ENCODE peak calls at places on chromosome 18, in five cellular contexts. B is endothelial cell, Z is colonic mucosa, N is prostate gland, D is IMR-90. W is an unnamed sample.

GRCh38 chr18:6851480-6851879 is 122.0 kb downstream of the ARHGAP28 start:
- DNase-seq in B (no peak), Z (no peak), N (no peak), D (no peak), W (no peak)

GRCh38 chr18:55735969-55736368 is 148.0 kb upstream of the TCF4 start:
- DNase-seq in B (no peak), Z (no peak), N (no peak), D (no peak), W (no peak)

GRCh38 chr18:46856975-46857374 is 60.3 kb downstream of the PIAS2 start:
- DNase-seq in B (no peak), Z (no peak), N (no peak), D (no peak), W (no peak)

GRCh38 chr18:45521151-45521550 is 94.1 kb upstream of the SLC14A2 start:
- DNase-seq in B (no peak), Z (no peak), N (no peak), D (peak), W (no peak)

GRCh38 chr18:74820160-74820780 is 222.6 kb downstream of the ZNF407 start:
- DNase-seq in B (no peak), Z (no peak), N (no peak), D (no peak), W (no peak)

GRCh38 chr18:12027046-12027445 is 45.7 kb downstream of the IMPA2 start:
- DNase-seq in B (no peak), Z (no peak), N (peak), D (no peak), W (no peak)

GRCh38 chr18:35010983-35011382 is 30.2 kb upstream of the MAPRE2 start:
- DNase-seq in B (no peak), Z (no peak), N (no peak), D (peak), W (no peak)

GRCh38 chr18:6885992-6886823 is 156.7 kb downstream of the ARHGAP28 start:
- DNase-seq in B (peak), Z (peak), N (peak), D (peak), W (peak)

GRCh38 chr18:75482880-75483279 is 55.4 kb upstream of the SMIM21 start:
- DNase-seq in B (no peak), Z (no peak), N (no peak), D (peak), W (no peak)

GRCh38 chr18:32366586-32367538 is 103.8 kb downstream of the GAREM1 start:
- DNase-seq in B (no peak), Z (no peak), N (no peak), D (no peak), W (peak)

DNA sequence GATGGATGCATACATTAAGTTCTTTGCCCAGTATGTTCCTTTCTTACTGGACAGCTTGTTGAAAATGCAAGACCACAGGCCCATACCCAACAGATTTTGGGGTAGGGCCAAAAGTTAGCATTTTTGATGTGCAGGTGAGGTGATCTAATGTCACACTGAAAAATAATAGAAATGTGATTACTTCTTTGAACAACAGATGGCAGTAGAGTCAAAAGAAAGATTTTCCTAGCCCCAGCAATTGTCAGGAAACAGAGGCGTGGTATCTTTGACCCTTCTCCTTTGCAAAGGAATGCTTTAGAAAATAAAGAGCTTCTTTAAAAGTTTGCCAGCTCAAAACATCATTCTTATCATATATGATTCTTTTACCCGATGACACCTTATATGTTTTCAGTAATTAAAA is 343.6 kb upstream of the SYT4 start:
- DNase-seq in B (no peak), Z (no peak), N (no peak), D (peak), W (peak)
- TF ChIP-seq CTCF in B (peak), Z (peak), N (no peak), D (peak), W (peak)

DNA sequence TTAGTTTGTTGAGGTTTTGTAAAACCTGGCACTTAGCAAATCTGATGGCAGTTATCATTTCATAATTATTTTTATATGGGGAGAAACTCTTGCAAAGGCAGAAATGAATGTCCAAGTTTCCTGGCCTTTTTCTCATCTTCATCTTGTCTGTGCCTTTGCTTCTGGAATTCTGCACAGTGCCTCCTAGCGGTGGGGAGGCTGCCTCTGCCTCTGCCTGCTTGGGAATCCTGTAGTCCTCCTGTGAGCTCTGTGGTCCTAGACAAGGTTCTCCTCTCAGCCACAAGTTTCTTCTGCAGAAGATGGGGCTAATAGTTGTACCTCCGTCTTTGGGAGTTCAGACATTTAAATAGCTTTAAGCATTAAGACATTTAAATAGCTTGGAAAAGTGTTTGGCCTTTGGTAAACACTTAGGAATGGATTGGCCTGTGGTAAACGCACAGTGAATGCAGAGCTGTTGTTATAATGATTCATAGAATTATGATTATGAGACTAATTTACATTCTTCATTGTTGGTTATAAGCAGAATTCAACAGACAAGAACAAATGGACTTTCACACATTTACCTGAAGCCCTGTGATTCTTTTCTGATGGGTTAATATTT is 101.2 kb downstream of the ZNF236 start:
- DNase-seq in B (peak), Z (no peak), N (no peak), D (peak), W (peak)
- TF ChIP-seq CTCF in B (peak), Z (peak), N (no peak), D (peak), W (peak)

DNA sequence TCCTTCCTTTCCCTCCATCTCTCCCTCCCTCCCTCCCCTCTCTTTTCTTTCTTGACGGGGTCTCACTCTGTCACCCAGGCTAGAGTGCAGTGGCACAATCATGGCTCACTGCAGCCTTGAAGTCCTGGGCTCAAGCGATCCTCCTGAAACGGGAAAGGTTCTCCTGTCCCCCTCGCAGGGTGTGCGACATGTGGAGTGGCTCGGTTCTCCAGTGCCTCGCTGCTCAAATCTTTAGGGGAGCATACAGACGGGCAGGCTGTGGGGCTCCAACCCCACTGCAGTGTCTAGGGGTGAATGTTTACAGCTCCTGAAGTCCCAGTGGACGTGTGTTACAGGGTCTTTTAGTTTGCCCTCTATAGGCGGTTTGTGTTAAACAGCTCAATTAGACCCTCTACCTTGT is 74.0 kb downstream of the MEX3C start:
- DNase-seq in B (no peak), Z (no peak), N (no peak), D (no peak), W (no peak)
- TF ChIP-seq CTCF in B (no peak), Z (no peak), N (no peak), D (no peak), W (no peak)

GRCh38 chr18:2293109-2293839 is 278.0 kb downstream of the METTL4 start:
- DNase-seq in B (no peak), Z (no peak), N (no peak), D (no peak), W (no peak)
- TF ChIP-seq CTCF in B (peak), Z (no peak), N (no peak), D (no peak), W (no peak)

GRCh38 chr18:24177499-24178133 is 38.8 kb downstream of the CABYR start:
- DNase-seq in B (no peak), Z (no peak), N (no peak), D (no peak), W (no peak)

GRCh38 chr18:24168496-24168895 is 29.6 kb downstream of the CABYR start:
- DNase-seq in B (no peak), Z (no peak), N (no peak), D (no peak), W (no peak)

GRCh38 chr18:24176727-24177416 is 38.0 kb downstream of the CABYR start:
- DNase-seq in B (peak), Z (peak), N (peak), D (peak), W (peak)

GRCh38 chr18:24170389-24170788 is 31.5 kb downstream of the CABYR start:
- DNase-seq in B (no peak), Z (no peak), N (no peak), D (no peak), W (no peak)

DNA sequence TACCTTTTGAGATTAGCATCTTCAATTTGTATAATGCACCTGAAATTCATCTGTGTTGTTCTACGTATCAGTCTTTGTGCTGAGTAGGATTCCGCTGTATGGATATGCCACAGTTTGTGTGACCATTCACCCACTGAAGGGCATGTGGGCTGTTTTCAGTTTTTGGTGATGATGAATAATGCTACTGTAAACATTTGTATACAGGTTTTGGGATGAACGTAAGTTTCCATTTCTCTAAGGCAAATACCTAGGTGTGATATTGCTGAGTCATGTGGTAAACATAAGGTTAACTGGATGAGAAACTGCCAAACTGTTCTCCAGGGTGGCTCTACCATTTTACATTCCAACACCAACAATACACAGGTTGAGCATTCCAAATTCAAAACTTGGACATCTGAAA is 35.1 kb downstream of the CABYR start:
- DNase-seq in B (no peak), Z (no peak), N (no peak), D (no peak), W (no peak)
- TF ChIP-seq CTCF in B (no peak), Z (no peak), N (no peak), D (no peak), W (no peak)

GRCh38 chr18:43682196-43682595 is 404.9 kb upstream of the SYT4 start:
- DNase-seq in B (no peak), Z (no peak), N (no peak), D (no peak), W (no peak)

GRCh38 chr18:43681661-43682060 is 404.4 kb upstream of the SYT4 start:
- DNase-seq in B (no peak), Z (no peak), N (no peak), D (no peak), W (no peak)

DNA sequence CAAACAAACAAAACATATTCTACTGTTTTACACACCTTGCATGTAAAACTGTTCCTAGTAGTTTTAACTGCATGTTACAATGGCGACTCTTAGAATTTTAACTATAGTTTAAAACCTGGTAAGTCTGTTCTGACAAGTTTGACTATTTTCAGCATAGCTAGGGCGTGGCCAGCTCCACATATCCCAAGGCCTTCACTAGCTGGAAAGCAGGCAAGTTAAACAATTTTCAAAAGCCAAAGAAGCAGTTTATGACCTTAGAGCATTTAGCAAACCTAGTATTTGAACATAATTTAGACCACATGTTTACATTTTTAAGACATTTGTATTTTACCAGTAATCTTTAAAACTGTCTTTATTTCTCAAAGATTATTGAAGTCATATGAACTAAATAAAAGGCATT is 402.8 kb upstream of the SYT4 start:
- DNase-seq in B (no peak), Z (no peak), N (no peak), D (no peak), W (no peak)
- TF ChIP-seq CTCF in B (no peak), Z (no peak), N (no peak), D (no peak), W (no peak)

GRCh38 chr18:48602759-48603390 is 64.0 kb downstream of the CTIF start:
- DNase-seq in B (no peak), Z (no peak), N (no peak), D (no peak), W (no peak)

GRCh38 chr18:48608581-48608980 is 69.8 kb downstream of the CTIF start:
- DNase-seq in B (no peak), Z (no peak), N (no peak), D (no peak), W (no peak)

GRCh38 chr18:48607049-48607984 is 68.5 kb downstream of the CTIF start:
- DNase-seq in B (no peak), Z (no peak), N (no peak), D (peak), W (no peak)

GRCh38 chr18:48609114-48609513 is 70.3 kb downstream of the CTIF start:
- DNase-seq in B (no peak), Z (no peak), N (no peak), D (no peak), W (no peak)

DNA sequence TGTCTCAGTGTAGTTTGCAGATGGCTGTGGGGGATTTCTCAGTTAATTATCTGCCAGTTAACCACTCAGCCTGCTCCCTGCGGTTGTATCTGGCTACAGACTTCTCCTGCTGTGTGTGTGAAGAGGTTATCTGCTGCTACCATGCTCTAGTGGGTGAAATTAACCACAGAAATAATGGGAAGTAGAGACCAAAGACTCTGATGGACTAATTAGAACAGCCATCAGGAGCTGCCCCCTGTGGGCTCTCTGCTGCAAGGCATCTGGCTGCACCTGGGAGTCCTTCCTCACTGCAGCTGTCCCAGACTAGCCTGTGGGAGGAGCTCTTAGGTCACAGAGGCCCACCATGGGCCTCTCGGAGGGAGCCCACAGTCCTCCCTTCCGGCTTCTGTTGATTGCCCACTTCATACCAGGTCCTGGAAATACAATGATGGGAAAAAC is 66.6 kb downstream of the CTIF start:
- DNase-seq in B (peak), Z (no peak), N (no peak), D (peak), W (peak)
- TF ChIP-seq CTCF in B (peak), Z (no peak), N (no peak), D (peak), W (no peak)

GRCh38 chr18:48409591-48410094 is 460 bp upstream of the ZBTB7C start:
- DNase-seq in B (peak), Z (peak), N (no peak), D (no peak), W (peak)
- TF ChIP-seq CTCF in B (no peak), Z (no peak), N (no peak), D (no peak), W (no peak)

GRCh38 chr18:76494181-76494540 is 881 bp downstream of the ZNF516 start:
- DNase-seq in B (peak), Z (peak), N (no peak), D (peak), W (no peak)

GRCh38 chr18:76494541-76495403 is at the start of gene ZNF516:
- DNase-seq in B (peak), Z (peak), N (no peak), D (peak), W (no peak)

GRCh38 chr18:76491801-76492668 is 3.0 kb downstream of the ZNF516 start:
- DNase-seq in B (peak), Z (peak), N (peak), D (peak), W (peak)

GRCh38 chr18:76492669-76493212 is 2.3 kb downstream of the ZNF516 start:
- DNase-seq in B (peak), Z (peak), N (peak), D (peak), W (peak)

DNA sequence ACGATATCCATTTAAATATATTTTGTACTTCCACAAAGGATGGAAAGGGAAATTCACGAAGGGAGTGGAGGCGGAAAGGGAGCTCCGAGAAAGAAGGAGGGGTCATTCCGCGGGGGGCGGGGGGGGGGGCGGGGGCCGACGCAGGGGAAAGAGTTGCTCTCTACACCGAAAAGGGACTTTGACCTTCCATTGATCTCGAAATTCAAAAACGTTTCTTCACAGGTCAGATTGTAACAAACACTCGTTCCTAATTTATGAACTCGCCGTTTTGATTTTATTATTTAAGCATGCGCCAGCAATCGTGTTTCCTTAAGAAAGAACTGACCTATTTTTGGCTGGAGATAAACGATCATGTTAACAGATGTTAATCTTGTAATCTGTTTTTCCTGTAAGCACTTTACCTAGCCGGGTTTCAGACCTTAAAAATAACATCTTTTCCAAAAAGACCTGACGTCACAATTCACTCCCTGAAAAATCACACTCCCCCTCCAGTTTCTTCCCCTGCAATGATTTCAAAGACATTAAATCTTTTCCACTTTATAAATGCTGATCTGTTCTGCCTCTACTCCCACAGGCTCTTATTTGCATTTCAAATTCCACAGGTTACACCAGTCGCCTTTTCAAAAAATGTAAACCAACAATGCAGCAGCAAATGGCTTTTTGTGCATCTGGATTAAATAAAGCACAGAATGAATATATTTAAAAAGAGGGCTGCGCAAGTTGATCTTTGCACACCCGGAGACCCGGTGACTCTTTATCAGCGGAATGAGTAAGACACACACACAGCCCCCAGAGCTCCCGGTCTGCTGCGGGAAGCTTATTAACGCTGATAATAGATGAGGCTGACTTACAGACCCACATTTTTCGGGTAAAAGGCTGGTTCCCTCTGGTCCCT is 1.6 kb downstream of the ZNF516 start:
- DNase-seq in B (peak), Z (peak), N (no peak), D (peak), W (no peak)
- TF ChIP-seq CTCF in B (no peak), Z (no peak), N (no peak), D (no peak), W (no peak)

DNA sequence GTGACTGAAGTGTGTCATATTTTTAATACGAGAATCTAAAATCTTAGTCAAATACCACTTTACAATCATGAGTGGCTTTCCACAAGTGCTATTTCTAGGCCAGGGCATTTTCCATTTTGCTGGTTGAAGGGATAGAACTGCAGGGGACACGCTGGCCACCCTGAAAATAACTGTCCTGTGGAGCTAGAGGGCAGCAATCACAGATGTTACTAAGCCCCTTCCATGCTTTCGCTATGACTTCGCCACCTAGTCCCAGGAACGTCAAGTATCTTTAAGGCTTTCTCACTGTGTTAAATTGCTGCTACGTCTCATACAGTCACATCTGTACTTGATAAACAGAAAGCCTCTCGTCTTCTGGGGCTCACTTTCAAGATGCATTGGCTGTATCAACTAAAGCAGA is 171.8 kb downstream of the CDH2 start:
- DNase-seq in B (no peak), Z (no peak), N (no peak), D (no peak), W (no peak)
- TF ChIP-seq CTCF in B (no peak), Z (no peak), N (no peak), D (no peak), W (no peak)